ENCODE peak calls at places on chromosomes 7 and 10, in five cellular contexts. A is HepG2, T is epithelial cell of esophagus, J is GM13976, W is thoracic aorta. M is an unnamed sample.

GRCh38 chr10:87978166-87978565 is 114.7 kb downstream of the PTEN start:
- DNase-seq in A (no peak), T (no peak), J (no peak), W (no peak), M (no peak)

GRCh38 chr7:2870471-2870941 is 26.4 kb upstream of the GNA12 start:
- DNase-seq in A (no peak), T (peak; percentile 75), J (peak; percentile 66), W (no peak), M (peak; percentile 58)

GRCh38 chr7:85292908-85293576 is 106.2 kb upstream of the SEMA3D start:
- DNase-seq in A (no peak), T (no peak), J (no peak), W (no peak), M (no peak)

GRCh38 chr10:69684020-69684980 is 54.3 kb downstream of the FAM241B start:
- DNase-seq in A (peak; percentile 46), T (peak; percentile 92), J (no peak), W (peak; percentile 30), M (no peak)

GRCh38 chr10:46096909-46097575 is 51.0 kb upstream of the MSMB start:
- DNase-seq in A (peak; percentile 83), T (no peak), J (no peak), W (no peak), M (no peak)

GRCh38 chr7:73521636-73522080 is 435 bp downstream of the BAZ1B start:
- DNase-seq in A (peak; percentile 13), T (peak; percentile 49), J (peak; percentile 85), W (no peak), M (peak; percentile 78)

GRCh38 chr7:94421711-94422110 is 27.0 kb downstream of the COL1A2 start:
- DNase-seq in A (no peak), T (no peak), J (no peak), W (no peak), M (no peak)

GRCh38 chr10:71156436-71156835 is 55.9 kb upstream of the UNC5B start:
- DNase-seq in A (no peak), T (no peak), J (no peak), W (no peak), M (no peak)

GRCh38 chr7:1276626-1277175 is 44.0 kb downstream of the UNCX start:
- DNase-seq in A (no peak), T (no peak), J (no peak), W (no peak), M (no peak)

GRCh38 chr10:14749051-14749809 is 25.5 kb downstream of the FAM107B start:
- DNase-seq in A (peak; percentile 21), T (no peak), J (no peak), W (no peak), M (no peak)

GRCh38 chr10:30455816-30456215 is 21.8 kb downstream of the MAP3K8 start:
- DNase-seq in A (no peak), T (no peak), J (no peak), W (no peak), M (no peak)

GRCh38 chr7:95874541-95875265 is 102.3 kb downstream of the DYNC1I1 start:
- DNase-seq in A (no peak), T (no peak), J (no peak), W (no peak), M (no peak)

GRCh38 chr10:120392245-120392644 is 64.8 kb upstream of the PLPP4 start:
- DNase-seq in A (no peak), T (no peak), J (no peak), W (no peak), M (no peak)

GRCh38 chr7:32476816-32477648 is 13.1 kb downstream of the LSM5 start:
- DNase-seq in A (no peak), T (peak; percentile 94), J (no peak), W (no peak), M (no peak)

GRCh38 chr7:109879429-109879828 is 1211.5 kb upstream of the LRRN3 start:
- DNase-seq in A (no peak), T (no peak), J (no peak), W (no peak), M (no peak)

GRCh38 chr7:147298611-147299043 is 1182.0 kb downstream of the CNTNAP2 start:
- DNase-seq in A (no peak), T (no peak), J (no peak), W (no peak), M (no peak)

GRCh38 chr10:67790534-67791408 is 47.2 kb downstream of the DNAJC12 start:
- DNase-seq in A (no peak), T (peak; percentile 50), J (no peak), W (no peak), M (no peak)

GRCh38 chr10:78851652-78852051 is 217.1 kb upstream of the ZMIZ1 start:
- DNase-seq in A (no peak), T (no peak), J (no peak), W (no peak), M (no peak)

GRCh38 chr7:1743481-1744230 is 73.6 kb downstream of the ELFN1 start:
- DNase-seq in A (no peak), T (no peak), J (no peak), W (no peak), M (no peak)

GRCh38 chr10:124533266-124533665 is 71.6 kb downstream of the LHPP start:
- DNase-seq in A (no peak), T (no peak), J (no peak), W (no peak), M (no peak)

GRCh38 chr10:124532788-124533187 is 71.2 kb downstream of the LHPP start:
- DNase-seq in A (no peak), T (no peak), J (no peak), W (no peak), M (no peak)

GRCh38 chr10:124534821-124535601 is 73.4 kb downstream of the LHPP start:
- DNase-seq in A (no peak), T (no peak), J (no peak), W (no peak), M (no peak)

GRCh38 chr10:124535731-124536495 is 74.3 kb downstream of the LHPP start:
- DNase-seq in A (no peak), T (no peak), J (no peak), W (no peak), M (peak; percentile 48)

DNA sequence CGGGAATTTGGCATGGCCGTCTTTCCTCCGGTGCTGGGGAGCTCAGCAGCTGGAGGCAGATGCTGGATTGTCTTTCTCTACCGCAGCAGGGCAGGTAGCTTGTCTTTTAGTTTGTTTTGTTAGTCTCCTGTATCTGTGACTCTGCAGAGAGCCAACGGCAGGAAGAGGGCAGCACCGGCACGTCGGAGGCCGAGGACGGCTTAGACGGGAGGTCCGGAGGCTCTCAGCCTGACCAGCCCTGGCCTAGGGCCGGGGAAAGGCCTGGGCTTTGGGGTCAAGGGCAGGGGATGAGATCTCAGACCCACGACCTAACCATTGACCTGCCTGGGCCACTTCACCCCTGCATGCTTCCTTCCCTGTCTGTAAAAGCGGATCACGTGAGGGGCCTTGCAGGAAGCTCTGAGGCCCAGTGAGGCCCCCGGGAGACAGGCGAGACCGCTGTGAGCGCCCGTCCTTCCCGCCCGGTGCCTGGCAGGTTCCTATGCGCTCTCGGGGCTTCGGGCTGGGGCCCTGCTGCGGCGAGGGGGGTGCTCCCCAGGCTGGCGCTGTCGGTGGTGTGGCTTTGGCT is 72.7 kb downstream of the LHPP start:
- DNase-seq in A (no peak), T (no peak), J (peak; percentile 64), W (no peak), M (no peak)
- TF ChIP-seq CTCF in A (peak; percentile 79), T (peak; percentile 35), J (no peak), W (no peak), M (peak; percentile 54)

GRCh38 chr10:115964827-115965226 is 308.2 kb downstream of the GFRA1 start:
- DNase-seq in A (no peak), T (no peak), J (no peak), W (no peak), M (no peak)

GRCh38 chr10:115968236-115968635 is 304.8 kb downstream of the GFRA1 start:
- DNase-seq in A (no peak), T (no peak), J (no peak), W (no peak), M (no peak)

GRCh38 chr10:115958043-115958442 is 315.0 kb downstream of the GFRA1 start:
- DNase-seq in A (no peak), T (no peak), J (no peak), W (no peak), M (no peak)

GRCh38 chr10:115969591-115969990 is 303.4 kb downstream of the GFRA1 start:
- DNase-seq in A (no peak), T (no peak), J (no peak), W (no peak), M (no peak)

GRCh38 chr10:115963848-115964247 is 309.2 kb downstream of the GFRA1 start:
- DNase-seq in A (no peak), T (no peak), J (no peak), W (no peak), M (no peak)
- TF ChIP-seq CTCF in A (no peak), T (no peak), J (no peak), W (no peak), M (no peak)

GRCh38 chr7:75652788-75653187 is 86.0 kb downstream of the HIP1 start:
- DNase-seq in A (peak; percentile 37), T (no peak), J (no peak), W (no peak), M (no peak)

GRCh38 chr7:75649462-75649861 is 89.3 kb downstream of the HIP1 start:
- DNase-seq in A (no peak), T (no peak), J (no peak), W (peak; percentile 13), M (no peak)

GRCh38 chr7:75650671-75651070 is 88.1 kb downstream of the HIP1 start:
- DNase-seq in A (no peak), T (no peak), J (no peak), W (peak; percentile 33), M (no peak)

GRCh38 chr7:75647709-75648438 is 90.9 kb downstream of the HIP1 start:
- DNase-seq in A (no peak), T (no peak), J (no peak), W (no peak), M (no peak)

DNA sequence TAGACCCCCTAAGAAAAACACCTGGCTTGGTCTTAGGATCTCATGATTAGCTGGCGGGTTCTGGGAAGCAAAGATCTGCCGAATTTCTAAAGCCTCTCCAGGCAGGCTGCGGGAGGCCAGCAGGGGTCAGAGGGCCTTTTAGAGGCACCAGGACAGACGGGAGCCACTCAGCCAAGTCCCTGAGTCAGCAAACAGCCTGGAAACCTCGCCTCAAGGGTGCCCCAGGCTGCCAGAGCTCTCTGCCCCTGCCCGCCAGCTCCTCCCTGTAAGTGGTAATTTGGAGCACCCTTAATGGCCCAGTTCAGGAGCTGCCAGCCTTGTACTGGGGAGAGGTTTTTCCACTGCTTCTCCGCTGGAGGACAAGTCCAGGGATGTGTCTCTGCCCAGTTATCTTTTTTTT is 88.7 kb downstream of the HIP1 start:
- DNase-seq in A (no peak), T (no peak), J (no peak), W (no peak), M (no peak)
- TF ChIP-seq CTCF in A (peak; percentile 54), T (no peak), J (no peak), W (no peak), M (no peak)

GRCh38 chr7:97971990-97972943 is 17.7 kb downstream of the OCM2 start:
- DNase-seq in A (peak; percentile 71), T (peak; percentile 84), J (peak; percentile 94), W (peak; percentile 40), M (peak; percentile 94)

GRCh38 chr7:97971120-97971989 is 18.6 kb downstream of the OCM2 start:
- DNase-seq in A (peak; percentile 40), T (peak; percentile 29), J (peak; percentile 49), W (no peak), M (peak; percentile 44)

DNA sequence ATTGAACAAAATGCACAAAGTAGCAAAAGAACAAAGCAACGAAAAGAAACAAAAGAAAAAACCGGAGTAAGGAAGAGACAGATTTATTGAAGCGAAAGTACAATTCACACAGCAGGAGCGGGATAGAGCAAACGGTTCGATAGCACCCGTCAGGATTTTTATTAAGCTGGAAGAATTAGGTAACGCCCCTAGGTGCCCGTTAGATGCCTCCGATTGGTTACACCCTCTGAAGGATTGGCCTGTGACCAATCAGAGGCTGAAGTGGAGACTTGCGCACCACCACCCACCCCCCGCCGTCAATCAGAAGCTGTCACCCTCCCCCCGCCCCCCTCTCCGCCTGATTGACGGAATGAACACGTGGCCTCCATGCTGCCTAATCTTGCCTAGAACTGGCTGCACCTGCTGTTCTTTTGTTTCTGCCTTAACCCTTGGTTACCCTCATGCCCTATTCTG is 16.8 kb downstream of the OCM2 start:
- DNase-seq in A (no peak), T (no peak), J (no peak), W (no peak), M (no peak)
- TF ChIP-seq CTCF in A (no peak), T (no peak), J (no peak), W (no peak), M (no peak)

M was measured in GM10248.